ENCODE peak calls at places on chromosomes 11 and 22, in eight cellular contexts. I, Q, V, E, J, S, X and K are unnamed samples.

GRCh38 chr11:109236696-109237095 is 185.3 kb upstream of the C11orf87 start:
- DNase-seq in I (no peak), Q (no peak), V (no peak), E (no peak), J (no peak), S (no peak), X (no peak), K (no peak)

GRCh38 chr22:23801238-23801821 is 14.6 kb downstream of the SMARCB1 start:
- DNase-seq in I (no peak), Q (no peak), V (no peak), E (no peak), J (no peak), S (no peak), X (no peak), K (no peak)

GRCh38 chr11:19727246-19727645 is 14.6 kb downstream of the NAV2 start:
- DNase-seq in I (no peak), Q (no peak), V (no peak), E (no peak), J (no peak), S (no peak), X (no peak), K (no peak)

GRCh38 chr11:72524711-72525110 is 90.4 kb upstream of the CLPB start:
- DNase-seq in I (no peak), Q (no peak), V (no peak), E (no peak), J (no peak), S (no peak), X (no peak), K (no peak)

GRCh38 chr11:6962673-6963072 is 36.4 kb downstream of the ZNF215 start:
- DNase-seq in I (no peak), Q (no peak), V (no peak), E (no peak), J (no peak), S (no peak), X (no peak), K (no peak)

GRCh38 chr11:103792981-103793468 is 243.4 kb upstream of the DDI1 start:
- DNase-seq in I (no peak), Q (no peak), V (no peak), E (no peak), J (no peak), S (no peak), X (no peak), K (no peak)

GRCh38 chr11:37595845-37596244 is 997.8 kb upstream of the RAG2 start:
- DNase-seq in I (no peak), Q (no peak), V (no peak), E (no peak), J (no peak), S (no peak), X (no peak), K (no peak)

GRCh38 chr11:33542921-33543320 is 157.7 kb downstream of the C11orf91 start:
- DNase-seq in I (peak; percentile 44), Q (peak; percentile 77), V (peak; percentile 22), E (peak; percentile 22), J (peak; percentile 43), S (no peak), X (peak; percentile 66), K (no peak)

GRCh38 chr11:42657169-42657568 is 654.6 kb upstream of the API5 start:
- DNase-seq in I (no peak), Q (no peak), V (no peak), E (no peak), J (no peak), S (no peak), X (no peak), K (no peak)

GRCh38 chr11:8336356-8337114 is 72.9 kb upstream of the LMO1 start:
- DNase-seq in I (no peak), Q (no peak), V (no peak), E (no peak), J (no peak), S (no peak), X (no peak), K (no peak)

DNA sequence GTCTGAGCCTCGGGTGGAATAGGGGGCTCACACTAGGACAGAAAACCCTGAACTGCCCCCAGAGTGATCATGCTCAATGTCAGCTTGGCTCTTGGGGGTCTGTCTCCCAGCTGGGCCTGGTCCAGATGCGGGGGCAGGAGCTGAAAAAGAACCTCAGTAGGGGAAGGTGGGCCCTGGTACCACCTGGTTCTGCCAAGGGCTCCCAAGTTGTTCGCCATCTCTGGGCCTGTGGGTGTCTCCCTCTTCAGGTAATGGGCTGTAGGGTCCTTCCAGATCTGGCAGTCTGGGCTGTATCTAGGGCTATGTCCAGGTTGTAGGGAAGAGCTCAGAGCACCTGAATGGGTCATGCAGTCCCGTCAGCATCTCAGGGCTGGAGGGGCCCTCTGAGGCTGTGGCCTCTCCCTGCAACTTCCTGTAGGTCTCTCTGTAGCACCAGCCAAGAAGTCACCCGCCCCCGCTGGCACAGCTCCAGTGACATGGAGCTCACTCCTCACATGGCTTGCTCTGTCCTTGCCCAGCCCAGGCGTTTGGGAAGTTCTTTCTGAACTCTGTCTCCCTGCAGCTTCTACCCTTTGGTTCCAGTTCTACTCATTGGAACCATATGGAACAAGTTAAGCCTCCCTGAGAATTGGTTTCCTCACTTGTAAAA is 33.0 kb upstream of the SOX10 start:
- DNase-seq in I (peak; percentile 75), Q (no peak), V (no peak), E (peak; percentile 91), J (no peak), S (peak; percentile 93), X (peak; percentile 74), K (peak; percentile 93)
- TF ChIP-seq POLR2AphosphoS5 in I (no peak), Q (no peak), V (no peak), E (no peak), J (no peak), S (peak; percentile 41), X (no peak), K (no peak)

DNA sequence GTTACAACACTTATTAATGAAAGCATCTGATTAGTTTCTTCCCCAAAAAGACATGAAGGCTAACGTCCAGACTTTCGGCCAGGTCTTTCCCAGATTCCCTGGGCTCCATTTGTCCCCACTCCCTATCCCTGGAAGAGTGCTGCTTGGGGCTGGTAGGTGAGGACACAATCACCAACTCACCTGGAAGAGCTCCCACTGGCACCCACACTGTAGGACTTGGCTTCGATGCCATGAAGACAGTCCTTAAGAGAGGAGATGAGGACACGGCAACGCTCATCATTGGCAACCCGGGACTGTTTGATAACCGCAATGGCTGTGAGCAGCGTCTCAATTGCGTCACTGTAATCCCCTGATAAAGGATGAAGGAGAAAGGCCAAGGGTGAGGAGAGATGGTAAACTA is 18.2 kb downstream of the CPSF7 start:
- DNase-seq in I (no peak), Q (no peak), V (no peak), E (no peak), J (no peak), S (no peak), X (no peak), K (no peak)
- TF ChIP-seq POLR2AphosphoS5 in I (no peak), Q (no peak), V (no peak), E (no peak), J (no peak), S (no peak), X (no peak), K (no peak)

GRCh38 chr22:39309364-39309861 is 10.0 kb downstream of the RPL3 start:
- DNase-seq in I (no peak), Q (peak; percentile 89), V (no peak), E (peak; percentile 96), J (no peak), S (no peak), X (no peak), K (peak; percentile 73)

GRCh38 chr22:39312410-39312809 is 7.0 kb downstream of the RPL3 start:
- DNase-seq in I (no peak), Q (no peak), V (no peak), E (no peak), J (no peak), S (no peak), X (no peak), K (no peak)

GRCh38 chr22:39313258-39314001 is 6.0 kb downstream of the RPL3 start:
- DNase-seq in I (no peak), Q (no peak), V (no peak), E (peak; percentile 42), J (no peak), S (no peak), X (no peak), K (no peak)

GRCh38 chr22:39309881-39310714 is 9.3 kb downstream of the RPL3 start:
- DNase-seq in I (no peak), Q (no peak), V (no peak), E (peak; percentile 23), J (no peak), S (no peak), X (no peak), K (no peak)

DNA sequence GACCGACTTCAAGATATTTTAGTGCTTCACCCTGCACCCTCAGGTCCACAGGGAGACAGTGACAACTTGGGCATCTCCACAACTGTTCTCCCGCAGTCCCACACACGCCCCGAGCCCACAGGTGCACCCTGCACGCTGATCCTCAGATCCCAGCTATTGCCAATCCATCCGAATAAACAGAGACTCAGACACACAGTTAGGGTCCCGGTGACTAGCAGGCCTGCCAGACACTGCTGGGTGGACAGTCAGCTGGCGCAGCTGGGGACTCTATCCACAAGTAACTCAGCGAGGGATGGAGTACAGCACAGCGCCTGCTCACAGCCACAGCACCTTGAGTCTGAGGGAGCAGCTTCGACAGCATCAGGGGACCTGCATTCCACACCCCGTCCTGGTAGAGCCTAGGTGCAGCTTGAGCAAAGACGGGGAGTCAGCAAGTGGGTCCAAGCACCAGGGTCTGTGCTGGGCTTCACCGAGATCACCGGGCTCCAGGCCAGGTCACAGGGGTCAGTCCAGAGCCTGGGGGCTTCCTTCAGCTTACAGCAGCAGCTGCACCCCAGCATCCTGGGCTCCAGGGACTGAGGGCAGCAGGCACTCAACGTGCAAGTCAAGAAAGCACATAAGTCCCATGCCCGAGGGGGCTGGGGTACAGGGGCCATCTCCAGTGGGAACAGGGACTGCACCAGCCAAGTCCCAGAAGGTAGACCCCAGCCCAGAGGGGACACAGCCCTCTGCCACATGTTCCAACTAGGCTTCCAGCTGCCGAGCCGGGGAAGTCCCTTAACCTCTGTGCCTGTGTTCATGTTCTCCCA is 7.6 kb downstream of the RPL3 start:
- DNase-seq in I (no peak), Q (peak; percentile 60), V (no peak), E (no peak), J (no peak), S (no peak), X (no peak), K (no peak)
- TF ChIP-seq POLR2AphosphoS5 in I (no peak), Q (peak; percentile 67), V (peak; percentile 43), E (no peak), J (peak; percentile 44), S (no peak), X (no peak), K (no peak)

GRCh38 chr11:23124996-23125395 is 264.7 kb upstream of the CCDC179 start:
- DNase-seq in I (no peak), Q (no peak), V (no peak), E (no peak), J (no peak), S (no peak), X (no peak), K (no peak)

GRCh38 chr11:23127706-23128105 is 267.4 kb upstream of the CCDC179 start:
- DNase-seq in I (no peak), Q (no peak), V (no peak), E (no peak), J (no peak), S (no peak), X (no peak), K (no peak)

GRCh38 chr11:23124249-23124648 is 264.0 kb upstream of the CCDC179 start:
- DNase-seq in I (no peak), Q (no peak), V (no peak), E (no peak), J (no peak), S (no peak), X (no peak), K (no peak)

DNA sequence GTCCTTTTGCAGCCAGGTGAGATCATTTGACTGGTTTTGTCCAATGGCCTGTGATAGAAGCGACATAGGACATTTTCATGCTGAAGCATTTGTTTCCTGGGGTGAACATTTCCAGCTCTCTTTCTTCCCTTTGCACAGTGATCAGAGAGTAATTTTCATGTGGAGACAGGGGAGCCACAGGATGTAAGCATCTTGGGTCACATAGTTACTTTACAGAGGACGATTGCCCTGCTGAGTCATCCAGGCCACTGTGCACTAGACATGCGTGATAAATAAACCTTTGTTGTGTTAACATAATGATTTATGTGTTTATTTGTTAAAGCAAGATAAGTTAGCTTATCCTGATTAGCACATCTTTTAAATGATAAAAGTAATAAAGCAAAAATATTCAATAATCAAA is 263.5 kb upstream of the CCDC179 start:
- DNase-seq in I (no peak), Q (no peak), V (no peak), E (no peak), J (no peak), S (no peak), X (no peak), K (no peak)
- TF ChIP-seq POLR2AphosphoS5 in I (no peak), Q (no peak), V (no peak), E (no peak), J (no peak), S (no peak), X (no peak), K (no peak)